ENCODE peak calls at places on chromosomes 1 and 21, in five cellular contexts. N is neuronal stem cell, J is SK-N-SH, Y is GM23338, D is fibroblast of lung. L is an unnamed sample.

GRCh38 chr1:169634877-169635276 is 5.0 kb upstream of the SELP start:
- DNase-seq in N (no peak), J (no peak), Y (no peak), D (no peak), L (no peak)

GRCh38 chr1:36482724-36483388 is at the start of gene CSF3R:
- DNase-seq in N (no peak), J (no peak), Y (no peak), D (no peak), L (no peak)

GRCh38 chr1:53949023-53949611 is 3.0 kb downstream of the LRRC42 start:
- DNase-seq in N (peak; percentile 39), J (peak; percentile 57), Y (peak; percentile 86), D (peak; percentile 41), L (peak; percentile 24)

GRCh38 chr21:38897532-38898421 is 92.0 kb downstream of the ETS2 start:
- DNase-seq in N (no peak), J (no peak), Y (no peak), D (no peak), L (no peak)

GRCh38 chr21:33864150-33864549 is 51.5 kb downstream of the ATP5PO start:
- DNase-seq in N (no peak), J (no peak), Y (no peak), D (no peak), L (no peak)

GRCh38 chr1:150272379-150272840 is at the start of gene C1orf54:
- DNase-seq in N (peak; percentile 55), J (no peak), Y (peak; percentile 89), D (peak; percentile 64), L (no peak)

GRCh38 chr1:167328762-167329483 is 108.2 kb downstream of the POU2F1 start:
- DNase-seq in N (no peak), J (no peak), Y (peak; percentile 56), D (peak; percentile 28), L (no peak)

GRCh38 chr1:54362881-54363340 is 43.3 kb downstream of the SSBP3 start:
- DNase-seq in N (no peak), J (no peak), Y (no peak), D (no peak), L (no peak)

GRCh38 chr1:151852733-151853132 is 779 bp downstream of the THEM5 start:
- DNase-seq in N (no peak), J (no peak), Y (no peak), D (no peak), L (no peak)

GRCh38 chr1:172002725-172003345 is 161.5 kb downstream of the DNM3 start:
- DNase-seq in N (peak; percentile 17), J (peak; percentile 20), Y (peak; percentile 65), D (peak; percentile 63), L (peak; percentile 26)

GRCh38 chr21:36705679-36706481 is 7.0 kb downstream of the SIM2 start:
- DNase-seq in N (peak; percentile 30), J (peak; percentile 55), Y (peak; percentile 80), D (no peak), L (peak; percentile 71)

GRCh38 chr1:12215118-12215517 is 14.7 kb upstream of the VPS13D start:
- DNase-seq in N (no peak), J (no peak), Y (no peak), D (no peak), L (no peak)

GRCh38 chr1:61268546-61269243 is 186.3 kb downstream of the NFIA start:
- DNase-seq in N (no peak), J (no peak), Y (no peak), D (no peak), L (no peak)

GRCh38 chr21:36288651-36289243 is 31.2 kb upstream of the MORC3 start:
- DNase-seq in N (no peak), J (no peak), Y (no peak), D (peak; percentile 15), L (no peak)

GRCh38 chr1:231420959-231421615 is 1.0 kb downstream of the EGLN1 start:
- DNase-seq in N (peak; percentile 48), J (peak; percentile 69), Y (peak; percentile 53), D (peak; percentile 66), L (peak; percentile 44)

GRCh38 chr1:170660874-170661645 is 2.9 kb upstream of the PRRX1 start:
- DNase-seq in N (no peak), J (peak; percentile 37), Y (peak; percentile 39), D (peak; percentile 42), L (no peak)

GRCh38 chr1:220956861-220957605 is 77.8 kb downstream of the HLX start:
- DNase-seq in N (no peak), J (no peak), Y (no peak), D (peak; percentile 98), L (no peak)

GRCh38 chr1:245588250-245588649 is 433.5 kb downstream of the KIF26B start:
- DNase-seq in N (no peak), J (peak; percentile 38), Y (no peak), D (no peak), L (no peak)

GRCh38 chr1:233252436-233252835 is 43.1 kb downstream of the PCNX2 start:
- DNase-seq in N (no peak), J (no peak), Y (no peak), D (no peak), L (no peak)

GRCh38 chr1:152035406-152036315 is 1.1 kb downstream of the S100A11 start:
- DNase-seq in N (no peak), J (no peak), Y (peak; percentile 37), D (peak; percentile 20), L (peak; percentile 61)

GRCh38 chr1:180309338-180309737 is 79.3 kb downstream of the LHX4 start:
- DNase-seq in N (no peak), J (no peak), Y (no peak), D (peak; percentile 78), L (no peak)

GRCh38 chr1:75233302-75233929 is 99.2 kb downstream of the LHX8 start:
- DNase-seq in N (peak; percentile 38), J (peak; percentile 9), Y (peak; percentile 70), D (peak; percentile 35), L (no peak)

GRCh38 chr1:152392909-152393308 is 21.2 kb downstream of the CRNN start:
- DNase-seq in N (no peak), J (no peak), Y (no peak), D (peak; percentile 1), L (peak; percentile 18)

GRCh38 chr1:110144366-110144765 is 5.9 kb upstream of the SLC6A17 start:
- DNase-seq in N (no peak), J (no peak), Y (no peak), D (no peak), L (no peak)

GRCh38 chr1:234279021-234279420 is 94.2 kb upstream of the COA6 start:
- DNase-seq in N (no peak), J (no peak), Y (no peak), D (no peak), L (no peak)

GRCh38 chr1:202072211-202072610 is 50.5 kb upstream of the GPR37L1 start:
- DNase-seq in N (no peak), J (no peak), Y (no peak), D (no peak), L (no peak)

GRCh38 chr1:112793631-112794565 is 78.8 kb upstream of the PPM1J start:
- DNase-seq in N (no peak), J (no peak), Y (no peak), D (peak; percentile 53), L (no peak)

GRCh38 chr1:50830621-50831020 is 129.4 kb downstream of the FAF1 start:
- DNase-seq in N (no peak), J (no peak), Y (no peak), D (no peak), L (no peak)

GRCh38 chr1:50827546-50827945 is 132.5 kb downstream of the FAF1 start:
- DNase-seq in N (no peak), J (no peak), Y (no peak), D (no peak), L (no peak)

GRCh38 chr1:50831300-50832061 is 128.6 kb downstream of the FAF1 start:
- DNase-seq in N (no peak), J (no peak), Y (no peak), D (no peak), L (no peak)

GRCh38 chr1:50832167-50832566 is 127.9 kb downstream of the FAF1 start:
- DNase-seq in N (no peak), J (no peak), Y (no peak), D (no peak), L (no peak)

DNA sequence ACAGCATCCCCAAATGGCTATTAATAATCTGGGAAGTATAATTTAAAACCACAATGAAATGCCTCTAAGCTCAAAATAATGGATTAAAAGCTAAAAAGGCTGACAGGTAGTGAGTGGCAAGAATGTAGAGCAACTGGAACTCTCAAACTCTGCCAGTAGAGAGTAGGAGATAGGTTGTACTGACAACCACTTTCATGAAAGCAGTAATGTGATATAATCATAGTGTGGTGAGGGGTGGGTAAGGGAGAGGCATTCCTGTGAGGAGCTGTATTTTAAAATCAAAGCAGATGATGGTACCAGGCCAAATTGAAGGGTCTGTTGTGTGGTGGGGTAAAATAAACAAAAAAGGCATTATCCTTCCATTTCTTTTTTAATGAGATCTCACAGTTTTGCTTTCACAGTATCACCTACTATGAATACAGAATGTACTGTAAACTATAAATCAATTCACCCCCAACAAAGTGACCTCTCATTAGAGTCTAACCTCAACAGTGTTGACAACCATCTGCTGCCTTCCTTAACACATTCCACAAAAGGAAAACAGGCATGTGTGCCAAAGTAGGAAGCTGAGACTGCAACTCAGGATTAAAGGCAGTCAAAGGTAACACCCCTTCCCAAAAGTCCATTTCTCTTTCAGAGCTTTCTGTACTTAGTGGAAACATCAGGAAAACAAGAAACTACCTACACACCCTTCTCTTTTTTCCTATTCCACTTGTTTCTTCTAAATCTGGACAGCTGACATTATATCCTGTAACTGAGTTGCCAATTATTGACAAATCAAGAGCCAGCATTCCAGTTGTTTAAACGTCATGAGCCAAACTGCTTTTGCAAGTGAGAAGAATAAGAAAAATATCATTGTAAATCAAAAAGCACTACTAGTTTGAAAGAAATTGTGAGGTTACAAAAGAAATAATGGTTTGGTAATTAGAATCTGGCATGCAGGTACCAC is 130.8 kb downstream of the FAF1 start:
- DNase-seq in N (no peak), J (no peak), Y (no peak), D (peak; percentile 50), L (no peak)
- H3K4me1 ChIP-seq in N (no peaks in the 10 kb centered on the region), J (no peaks in the 10 kb centered on the region), Y (no peaks in the 10 kb centered on the region), D (no peaks in the 10 kb centered on the region), L (no peaks in the 10 kb centered on the region)

GRCh38 chr1:98565951-98566350 is 95.6 kb upstream of the SNX7 start:
- DNase-seq in N (no peak), J (no peak), Y (no peak), D (no peak), L (no peak)
- H2AFZ ChIP-seq in N (no peak overlapping the region), J (no peak overlapping the region), Y (no peak overlapping the region), D (no peak overlapping the region), L (no peak overlapping the region)

GRCh38 chr1:70911861-70912260 is 135.8 kb downstream of the PTGER3 start:
- DNase-seq in N (no peak), J (no peak), Y (no peak), D (no peak), L (no peak)
- H3K4me1 ChIP-seq in N (no peaks in the 10 kb centered on the region), J (no peaks in the 10 kb centered on the region), Y (no peaks in the 10 kb centered on the region), D (no peaks in the 10 kb centered on the region), L (peaks cover 66% of the 10 kb centered on the region)

DNA sequence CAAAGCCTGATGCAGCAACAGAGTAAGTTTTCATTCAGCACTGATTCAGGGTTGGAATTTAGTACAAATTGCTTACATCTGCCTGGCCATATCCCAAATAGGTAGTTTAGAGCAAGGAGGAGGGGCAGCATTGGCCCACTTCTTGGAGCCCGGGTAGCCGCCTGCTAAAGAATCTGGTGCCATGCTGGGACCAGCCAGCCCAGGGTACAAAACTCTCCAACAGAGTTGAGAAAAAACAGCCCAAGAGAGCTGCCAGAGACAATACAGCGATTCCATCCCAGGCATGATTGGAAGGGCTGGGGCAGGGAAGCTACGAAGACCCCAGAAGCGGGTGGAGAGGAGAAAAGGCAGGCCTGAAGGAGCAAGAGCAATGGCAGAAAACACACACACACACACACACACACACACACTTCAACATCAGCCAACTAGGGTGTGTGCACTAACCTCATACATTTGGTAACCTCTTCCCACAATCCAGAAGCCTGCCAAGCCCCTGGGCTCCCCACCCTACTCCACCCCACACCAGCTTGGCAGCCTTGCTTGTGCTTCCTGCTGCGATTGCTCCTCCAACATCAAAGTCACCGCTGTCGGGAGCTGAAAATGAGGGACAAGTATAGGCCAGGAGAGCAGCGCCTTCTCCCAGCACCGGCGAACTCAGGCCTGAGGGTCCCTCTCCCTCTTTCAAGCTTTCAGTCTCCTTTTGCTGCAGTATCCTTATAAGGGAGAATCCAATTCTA is 1.3 kb downstream of the PIK3C2B start:
- DNase-seq in N (no peak), J (peak; percentile 61), Y (peak; percentile 52), D (peak; percentile 80), L (peak; percentile 73)
- H2AFZ ChIP-seq in N (peak overlapping the region; percentile 95), J (peak overlapping the region; percentile 97), Y (peak overlapping the region; percentile 96), D (peak overlapping the region; percentile 34), L (peak overlapping the region; percentile 91)